ENCODE peak calls at places on chromosomes 11 and 22, in ten cellular contexts. One of them, this sample, is unnamed.

GRCh38 chr11:84019576-84020194 is 733.5 kb upstream of the CCDC90B start:
- DNase-seq in heart left ventricle: no peak
- DNase-seq in IMR-90: peak; percentile 48
- DNase-seq in A549: no peak
- DNase-seq in left ventricle myocardium inferior: no peak
- DNase-seq in HCT116: no peak
- DNase-seq in CD8-positive, alpha-beta T cell: no peak
- DNase-seq in mesendoderm: peak; percentile 32
- DNase-seq in right lobe of liver: no peak
- DNase-seq in heart right ventricle: no peak
- DNase-seq in this sample: no peak

GRCh38 chr11:98300777-98301176 is 720.0 kb upstream of the CNTN5 start:
- DNase-seq in CD8-positive, alpha-beta T cell: no peak
- DNase-seq in mesendoderm: no peak
- DNase-seq in left ventricle myocardium inferior: no peak
- DNase-seq in HCT116: no peak
- DNase-seq in heart left ventricle: no peak
- DNase-seq in A549: no peak
- DNase-seq in IMR-90: no peak
- DNase-seq in right lobe of liver: no peak
- DNase-seq in heart right ventricle: no peak
- DNase-seq in this sample: no peak

GRCh38 chr11:105553015-105553414 is 56.9 kb upstream of the GRIA4 start:
- DNase-seq in CD8-positive, alpha-beta T cell: no peak
- DNase-seq in left ventricle myocardium inferior: no peak
- DNase-seq in heart left ventricle: no peak
- DNase-seq in heart right ventricle: no peak
- DNase-seq in right lobe of liver: no peak
- DNase-seq in mesendoderm: no peak
- DNase-seq in IMR-90: peak; percentile 41
- DNase-seq in HCT116: no peak
- DNase-seq in A549: peak; percentile 0
- DNase-seq in this sample: no peak

GRCh38 chr11:61477734-61478148 is 30.8 kb upstream of the LRRC10B start:
- DNase-seq in IMR-90: no peak
- DNase-seq in HCT116: no peak
- DNase-seq in right lobe of liver: peak; percentile 49
- DNase-seq in CD8-positive, alpha-beta T cell: peak; percentile 59
- DNase-seq in mesendoderm: peak; percentile 52
- DNase-seq in heart left ventricle: peak; percentile 62
- DNase-seq in heart right ventricle: peak; percentile 47
- DNase-seq in left ventricle myocardium inferior: peak; percentile 60
- DNase-seq in A549: peak; percentile 37
- DNase-seq in this sample: peak; percentile 76

GRCh38 chr11:12962306-12962705 is 46.8 kb upstream of the RASSF10 start:
- DNase-seq in mesendoderm: no peak
- DNase-seq in CD8-positive, alpha-beta T cell: no peak
- DNase-seq in heart right ventricle: no peak
- DNase-seq in heart left ventricle: no peak
- DNase-seq in IMR-90: no peak
- DNase-seq in A549: no peak
- DNase-seq in HCT116: no peak
- DNase-seq in right lobe of liver: no peak
- DNase-seq in left ventricle myocardium inferior: no peak
- DNase-seq in this sample: no peak

GRCh38 chr22:11629661-11630385 is 3898.2 kb upstream of the OR11H1 start:
- DNase-seq in IMR-90: no peak
- DNase-seq in left ventricle myocardium inferior: no peak
- DNase-seq in mesendoderm: no peak
- DNase-seq in heart left ventricle: no peak
- DNase-seq in A549: no peak
- DNase-seq in heart right ventricle: no peak
- DNase-seq in CD8-positive, alpha-beta T cell: no peak
- DNase-seq in HCT116: no peak
- DNase-seq in right lobe of liver: no peak
- DNase-seq in this sample: no peak

GRCh38 chr11:99979052-99979451 is 708.0 kb upstream of the ARHGAP42 start:
- DNase-seq in mesendoderm: no peak
- DNase-seq in HCT116: no peak
- DNase-seq in IMR-90: no peak
- DNase-seq in right lobe of liver: no peak
- DNase-seq in CD8-positive, alpha-beta T cell: no peak
- DNase-seq in heart left ventricle: no peak
- DNase-seq in A549: no peak
- DNase-seq in left ventricle myocardium inferior: no peak
- DNase-seq in heart right ventricle: no peak
- DNase-seq in this sample: no peak

GRCh38 chr11:118618115-118618990 is 10.9 kb downstream of the PHLDB1 start:
- DNase-seq in HCT116: no peak
- DNase-seq in CD8-positive, alpha-beta T cell: no peak
- DNase-seq in IMR-90: peak; percentile 96
- DNase-seq in right lobe of liver: peak; percentile 54
- DNase-seq in left ventricle myocardium inferior: peak; percentile 79
- DNase-seq in mesendoderm: no peak
- DNase-seq in A549: no peak
- DNase-seq in heart left ventricle: peak; percentile 79
- DNase-seq in heart right ventricle: peak; percentile 78
- DNase-seq in this sample: no peak

GRCh38 chr11:67452141-67452952 is at the start of gene GPR152:
- DNase-seq in IMR-90: no peak
- DNase-seq in A549: no peak
- DNase-seq in heart right ventricle: no peak
- DNase-seq in left ventricle myocardium inferior: no peak
- DNase-seq in CD8-positive, alpha-beta T cell: no peak
- DNase-seq in HCT116: no peak
- DNase-seq in heart left ventricle: no peak
- DNase-seq in right lobe of liver: no peak
- DNase-seq in mesendoderm: no peak
- DNase-seq in this sample: peak; percentile 86

GRCh38 chr11:120878781-120879180 is 145.1 kb upstream of the TBCEL start:
- DNase-seq in heart left ventricle: no peak
- DNase-seq in right lobe of liver: no peak
- DNase-seq in CD8-positive, alpha-beta T cell: no peak
- DNase-seq in HCT116: no peak
- DNase-seq in IMR-90: no peak
- DNase-seq in mesendoderm: no peak
- DNase-seq in A549: no peak
- DNase-seq in left ventricle myocardium inferior: no peak
- DNase-seq in heart right ventricle: no peak
- DNase-seq in this sample: no peak

GRCh38 chr11:45264839-45265515 is 21.2 kb downstream of the SYT13 start:
- DNase-seq in mesendoderm: no peak
- DNase-seq in HCT116: no peak
- DNase-seq in CD8-positive, alpha-beta T cell: no peak
- DNase-seq in right lobe of liver: no peak
- DNase-seq in left ventricle myocardium inferior: no peak
- DNase-seq in heart right ventricle: no peak
- DNase-seq in heart left ventricle: no peak
- DNase-seq in IMR-90: peak; percentile 87
- DNase-seq in A549: peak; percentile 88
- DNase-seq in this sample: no peak

GRCh38 chr11:69301033-69301490 is 7.1 kb downstream of the MYEOV start:
- DNase-seq in left ventricle myocardium inferior: no peak
- DNase-seq in right lobe of liver: no peak
- DNase-seq in mesendoderm: no peak
- DNase-seq in heart left ventricle: no peak
- DNase-seq in A549: no peak
- DNase-seq in HCT116: no peak
- DNase-seq in heart right ventricle: no peak
- DNase-seq in CD8-positive, alpha-beta T cell: no peak
- DNase-seq in IMR-90: no peak
- DNase-seq in this sample: no peak

GRCh38 chr11:102306817-102307814 is 10.2 kb upstream of the BIRC3 start:
- DNase-seq in CD8-positive, alpha-beta T cell: peak; percentile 62
- DNase-seq in IMR-90: no peak
- DNase-seq in mesendoderm: peak; percentile 28
- DNase-seq in right lobe of liver: no peak
- DNase-seq in heart left ventricle: no peak
- DNase-seq in heart right ventricle: no peak
- DNase-seq in A549: peak; percentile 45
- DNase-seq in HCT116: no peak
- DNase-seq in left ventricle myocardium inferior: no peak
- DNase-seq in this sample: no peak

GRCh38 chr22:42317691-42318547 is 47.5 kb upstream of the TCF20 start:
- DNase-seq in HCT116: no peak
- DNase-seq in right lobe of liver: no peak
- DNase-seq in IMR-90: no peak
- DNase-seq in A549: no peak
- DNase-seq in heart left ventricle: no peak
- DNase-seq in left ventricle myocardium inferior: no peak
- DNase-seq in heart right ventricle: no peak
- DNase-seq in CD8-positive, alpha-beta T cell: no peak
- DNase-seq in mesendoderm: no peak
- DNase-seq in this sample: no peak

GRCh38 chr11:65121447-65121864 is 478 bp downstream of the FAU start:
- DNase-seq in IMR-90: no peak
- DNase-seq in heart right ventricle: no peak
- DNase-seq in CD8-positive, alpha-beta T cell: no peak
- DNase-seq in mesendoderm: peak; percentile 51
- DNase-seq in right lobe of liver: peak; percentile 62
- DNase-seq in HCT116: no peak
- DNase-seq in left ventricle myocardium inferior: peak; percentile 17
- DNase-seq in A549: peak; percentile 24
- DNase-seq in heart left ventricle: no peak
- DNase-seq in this sample: peak; percentile 66

GRCh38 chr11:96964661-96965060 is 574.8 kb downstream of the JRKL start:
- DNase-seq in right lobe of liver: no peak
- DNase-seq in A549: peak; percentile 1
- DNase-seq in heart left ventricle: no peak
- DNase-seq in HCT116: no peak
- DNase-seq in left ventricle myocardium inferior: no peak
- DNase-seq in CD8-positive, alpha-beta T cell: no peak
- DNase-seq in mesendoderm: peak; percentile 57
- DNase-seq in heart right ventricle: no peak
- DNase-seq in IMR-90: no peak
- DNase-seq in this sample: no peak

GRCh38 chr22:46741974-46742519 is 4.0 kb upstream of the CERK start:
- DNase-seq in heart left ventricle: no peak
- DNase-seq in CD8-positive, alpha-beta T cell: no peak
- DNase-seq in HCT116: no peak
- DNase-seq in mesendoderm: peak; percentile 28
- DNase-seq in right lobe of liver: no peak
- DNase-seq in left ventricle myocardium inferior: no peak
- DNase-seq in IMR-90: no peak
- DNase-seq in heart right ventricle: no peak
- DNase-seq in A549: no peak
- DNase-seq in this sample: no peak

GRCh38 chr11:62554377-62554776 is 7.8 kb upstream of the AHNAK start:
- DNase-seq in IMR-90: no peak
- DNase-seq in mesendoderm: peak; percentile 77
- DNase-seq in right lobe of liver: no peak
- DNase-seq in CD8-positive, alpha-beta T cell: no peak
- DNase-seq in heart right ventricle: no peak
- DNase-seq in HCT116: no peak
- DNase-seq in left ventricle myocardium inferior: peak; percentile 30
- DNase-seq in heart left ventricle: no peak
- DNase-seq in A549: no peak
- DNase-seq in this sample: no peak
- H3K4me1 ChIP-seq in IMR-90: peaks cover 38% of the 10 kb centered on the region
- H3K4me1 ChIP-seq in mesendoderm: peaks cover 26% of the 10 kb centered on the region
- H3K4me1 ChIP-seq in right lobe of liver: peaks cover 52% of the 10 kb centered on the region
- H3K4me1 ChIP-seq in CD8-positive, alpha-beta T cell: peaks cover 88% of the 10 kb centered on the region
- H3K4me1 ChIP-seq in heart right ventricle: peaks cover 67% of the 10 kb centered on the region
- H3K4me1 ChIP-seq in HCT116: peaks cover 88% of the 10 kb centered on the region
- H3K4me1 ChIP-seq in left ventricle myocardium inferior: peaks cover 90% of the 10 kb centered on the region
- H3K4me1 ChIP-seq in heart left ventricle: peaks cover 81% of the 10 kb centered on the region
- H3K4me1 ChIP-seq in A549: peaks cover 83% of the 10 kb centered on the region
- H3K4me1 ChIP-seq in this sample: peaks cover 50% of the 10 kb centered on the region

GRCh38 chr11:59271247-59271755 is 58.6 kb upstream of the MPEG1 start:
- DNase-seq in mesendoderm: no peak
- DNase-seq in HCT116: no peak
- DNase-seq in heart right ventricle: no peak
- DNase-seq in heart left ventricle: no peak
- DNase-seq in IMR-90: no peak
- DNase-seq in CD8-positive, alpha-beta T cell: no peak
- DNase-seq in left ventricle myocardium inferior: no peak
- DNase-seq in A549: no peak
- DNase-seq in right lobe of liver: no peak
- DNase-seq in this sample: no peak
- H3K4me1 ChIP-seq in mesendoderm: no peaks in the 10 kb centered on the region
- H3K4me1 ChIP-seq in HCT116: peaks cover 8% of the 10 kb centered on the region
- H3K4me1 ChIP-seq in heart right ventricle: no peaks in the 10 kb centered on the region
- H3K4me1 ChIP-seq in heart left ventricle: no peaks in the 10 kb centered on the region
- H3K4me1 ChIP-seq in IMR-90: no peaks in the 10 kb centered on the region
- H3K4me1 ChIP-seq in CD8-positive, alpha-beta T cell: peaks cover 18% of the 10 kb centered on the region
- H3K4me1 ChIP-seq in left ventricle myocardium inferior: no peaks in the 10 kb centered on the region
- H3K4me1 ChIP-seq in A549: no peaks in the 10 kb centered on the region
- H3K4me1 ChIP-seq in right lobe of liver: no peaks in the 10 kb centered on the region
- H3K4me1 ChIP-seq in this sample: no peaks in the 10 kb centered on the region

DNA sequence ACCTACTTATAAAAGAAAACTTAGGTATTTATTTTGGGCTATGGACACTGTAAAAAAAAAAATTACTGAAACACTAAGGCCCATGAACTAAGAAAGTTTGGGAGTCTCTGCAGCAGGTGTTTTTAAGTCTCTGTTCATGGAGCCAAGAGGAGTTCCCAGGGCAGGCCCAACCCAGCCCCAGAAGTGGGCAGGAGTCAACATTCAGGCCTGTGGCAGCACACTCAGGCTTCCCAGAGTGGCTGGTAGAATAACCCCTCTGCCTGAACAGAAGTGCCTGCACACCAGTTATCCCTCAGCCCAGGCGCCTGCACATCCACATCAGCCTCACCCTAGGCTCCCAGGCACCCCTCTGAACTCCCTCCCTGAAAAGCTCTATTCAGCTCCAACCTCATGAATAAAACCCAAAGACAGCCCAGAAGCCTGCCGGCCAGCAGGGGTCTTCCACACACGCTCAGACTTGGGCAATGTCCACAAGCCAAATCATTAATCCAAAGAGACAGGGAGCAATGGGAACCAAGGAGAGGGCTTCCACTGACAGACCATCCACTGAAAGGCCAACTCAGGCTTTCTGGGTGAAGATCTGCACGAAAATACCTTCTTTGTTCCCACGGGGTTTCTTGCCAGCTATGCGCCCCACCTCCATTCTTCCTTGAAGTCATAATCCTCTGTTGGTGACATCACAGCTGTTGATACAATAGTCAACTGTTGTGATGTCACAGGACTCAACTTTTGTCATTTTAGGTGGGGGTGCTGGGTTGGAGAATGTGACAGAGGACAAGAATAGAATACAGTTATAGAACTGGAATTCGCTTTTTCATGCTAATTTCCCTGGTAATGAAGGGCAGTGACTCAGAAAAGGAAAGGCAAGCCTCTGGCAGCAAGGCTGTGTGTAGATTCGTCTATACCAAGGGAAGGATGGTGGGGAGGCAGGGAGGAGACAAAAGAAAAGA is 83.7 kb downstream of the RPL27A start:
- DNase-seq in right lobe of liver: no peak
- DNase-seq in mesendoderm: peak; percentile 59
- DNase-seq in heart left ventricle: no peak
- DNase-seq in CD8-positive, alpha-beta T cell: no peak
- DNase-seq in A549: no peak
- DNase-seq in left ventricle myocardium inferior: no peak
- DNase-seq in heart right ventricle: no peak
- DNase-seq in IMR-90: peak; percentile 52
- DNase-seq in HCT116: no peak
- DNase-seq in this sample: no peak
- H3K4me1 ChIP-seq in right lobe of liver: peaks cover 5% of the 10 kb centered on the region
- H3K4me1 ChIP-seq in mesendoderm: peaks cover 17% of the 10 kb centered on the region
- H3K4me1 ChIP-seq in heart left ventricle: peaks cover 82% of the 10 kb centered on the region
- H3K4me1 ChIP-seq in CD8-positive, alpha-beta T cell: no peaks in the 10 kb centered on the region
- H3K4me1 ChIP-seq in A549: peaks cover 24% of the 10 kb centered on the region
- H3K4me1 ChIP-seq in left ventricle myocardium inferior: peaks cover 97% of the 10 kb centered on the region
- H3K4me1 ChIP-seq in heart right ventricle: peaks cover 36% of the 10 kb centered on the region
- H3K4me1 ChIP-seq in IMR-90: peaks cover 40% of the 10 kb centered on the region
- H3K4me1 ChIP-seq in HCT116: peaks cover 55% of the 10 kb centered on the region
- H3K4me1 ChIP-seq in this sample: peaks cover 15% of the 10 kb centered on the region

GRCh38 chr11:123183391-123184099 is 11.5 kb downstream of the CLMP start:
- DNase-seq in heart right ventricle: no peak
- DNase-seq in left ventricle myocardium inferior: no peak
- DNase-seq in HCT116: no peak
- DNase-seq in IMR-90: no peak
- DNase-seq in mesendoderm: no peak
- DNase-seq in right lobe of liver: no peak
- DNase-seq in CD8-positive, alpha-beta T cell: no peak
- DNase-seq in heart left ventricle: no peak
- DNase-seq in A549: no peak
- DNase-seq in this sample: no peak
- H3K4me1 ChIP-seq in heart right ventricle: no peaks in the 10 kb centered on the region
- H3K4me1 ChIP-seq in left ventricle myocardium inferior: no peaks in the 10 kb centered on the region
- H3K4me1 ChIP-seq in HCT116: peaks cover 17% of the 10 kb centered on the region
- H3K4me1 ChIP-seq in IMR-90: peaks cover 50% of the 10 kb centered on the region
- H3K4me1 ChIP-seq in mesendoderm: peaks cover 9% of the 10 kb centered on the region
- H3K4me1 ChIP-seq in right lobe of liver: no peaks in the 10 kb centered on the region
- H3K4me1 ChIP-seq in CD8-positive, alpha-beta T cell: no peaks in the 10 kb centered on the region
- H3K4me1 ChIP-seq in heart left ventricle: no peaks in the 10 kb centered on the region
- H3K4me1 ChIP-seq in A549: peaks cover 73% of the 10 kb centered on the region
- H3K4me1 ChIP-seq in this sample: no peaks in the 10 kb centered on the region